ENCODE peak calls at places on chromosomes 7 and 10, in five cellular contexts. M, P, O, F and B are unnamed samples. For H3K9me3, the result is how much of the 10 kb centered on the place peaks cover.

GRCh38 chr7:130371059-130371458 is 9.2 kb upstream of the CPA1 start:
- DNase-seq in M (no peak), P (no peak), O (no peak), F (peak), B (no peak)

GRCh38 chr7:75639071-75639892 is 99.5 kb downstream of the HIP1 start:
- DNase-seq in M (peak), P (no peak), O (peak), F (peak), B (no peak)

GRCh38 chr10:132632851-132633684 is 95.5 kb downstream of the INPP5A start:
- DNase-seq in M (no peak), P (no peak), O (no peak), F (no peak), B (peak)

GRCh38 chr10:44830022-44830421 is 81.1 kb upstream of the TMEM72 start:
- DNase-seq in M (no peak), P (no peak), O (no peak), F (no peak), B (no peak)

GRCh38 chr7:15130666-15131541 is 228.4 kb upstream of the DGKB start:
- DNase-seq in M (no peak), P (no peak), O (no peak), F (no peak), B (no peak)

GRCh38 chr10:104043185-104043830 is 42.4 kb downstream of the COL17A1 start:
- DNase-seq in M (no peak), P (no peak), O (no peak), F (no peak), B (no peak)

GRCh38 chr10:62769574-62770242 is 34.8 kb upstream of the ADO start:
- DNase-seq in M (no peak), P (no peak), O (no peak), F (no peak), B (no peak)

GRCh38 chr10:99343262-99343661 is 14.1 kb downstream of the CNNM1 start:
- DNase-seq in M (no peak), P (no peak), O (no peak), F (no peak), B (no peak)

GRCh38 chr10:104029528-104029875 is 56.2 kb downstream of the COL17A1 start:
- DNase-seq in M (no peak), P (no peak), O (no peak), F (no peak), B (no peak)

GRCh38 chr7:112056409-112056808 is 149.8 kb downstream of the DOCK4 start:
- DNase-seq in M (no peak), P (no peak), O (no peak), F (no peak), B (no peak)

GRCh38 chr7:132115758-132116157 is 460.5 kb downstream of the PLXNA4 start:
- DNase-seq in M (no peak), P (no peak), O (no peak), F (no peak), B (no peak)

GRCh38 chr7:41621953-41622831 is 80.7 kb downstream of the INHBA start:
- DNase-seq in M (no peak), P (no peak), O (no peak), F (no peak), B (no peak)

GRCh38 chr7:143887078-143887477 is 14.9 kb downstream of the TCAF1 start:
- DNase-seq in M (no peak), P (no peak), O (no peak), F (no peak), B (no peak)
- H3K9me3 ChIP-seq in M (under half), P (under half), O (under half), F (under half), B (under half)

GRCh38 chr7:146054909-146055308 is 61.7 kb upstream of the CNTNAP2 start:
- DNase-seq in M (no peak), P (no peak), O (no peak), F (no peak), B (no peak)
- H3K9me3 ChIP-seq in M (under half), P (under half), O (under half), F (under half), B (under half)

GRCh38 chr7:12595148-12595547 is 24.6 kb downstream of the SCIN start:
- DNase-seq in M (no peak), P (no peak), O (no peak), F (no peak), B (no peak)

GRCh38 chr7:12594122-12594897 is 23.8 kb downstream of the SCIN start:
- DNase-seq in M (no peak), P (no peak), O (no peak), F (no peak), B (no peak)

GRCh38 chr7:12590559-12590958 is 20.0 kb downstream of the SCIN start:
- DNase-seq in M (no peak), P (no peak), O (no peak), F (no peak), B (no peak)

GRCh38 chr7:12601302-12601869 is 30.9 kb downstream of the SCIN start:
- DNase-seq in M (no peak), P (no peak), O (no peak), F (no peak), B (no peak)

GRCh38 chr7:12596225-12596790 is 25.8 kb downstream of the SCIN start:
- DNase-seq in M (no peak), P (no peak), O (no peak), F (no peak), B (no peak)
- H3K9me3 ChIP-seq in M (under half), P (under half), O (under half), F (under half), B (under half)

GRCh38 chr7:157722137-157723060 is 385.6 kb downstream of the DNAJB6 start:
- DNase-seq in M (no peak), P (no peak), O (no peak), F (no peak), B (peak)
- H3K9me3 ChIP-seq in M (under half), P (under half), O (under half), F (under half), B (under half)

GRCh38 chr10:23613900-23614299 is 175.0 kb downstream of the OTUD1 start:
- DNase-seq in M (no peak), P (no peak), O (no peak), F (no peak), B (no peak)
- H3K9me3 ChIP-seq in M (under half), P (under half), O (under half), F (under half), B (under half)

DNA sequence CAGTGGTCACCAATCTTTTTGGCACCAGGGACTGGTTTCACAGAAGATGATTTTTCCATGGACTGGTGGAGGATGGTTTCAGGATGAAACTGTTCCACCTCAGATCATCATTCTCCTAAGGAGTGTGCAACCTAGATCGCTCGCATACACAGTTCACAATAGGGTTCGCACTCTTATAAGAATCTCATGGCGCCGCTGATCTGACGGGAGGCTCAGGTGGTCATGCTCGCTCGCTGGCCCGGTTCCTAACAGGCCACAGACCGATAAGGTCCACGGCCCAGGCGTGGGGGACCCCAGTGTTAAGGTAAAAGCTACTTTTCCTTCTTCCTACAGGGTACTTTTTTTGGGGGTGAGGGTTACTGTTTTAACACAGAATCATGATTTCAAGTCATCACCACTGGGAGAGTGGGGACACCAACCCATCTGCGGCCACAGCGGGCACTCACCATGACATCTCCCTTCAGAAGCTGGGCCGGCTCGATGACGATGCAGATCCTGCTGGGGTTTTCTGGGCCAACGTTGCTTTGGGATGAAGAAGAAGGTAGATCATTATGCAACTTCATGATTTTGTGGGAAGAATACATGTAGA is 170.5 kb downstream of the TNS3 start:
- DNase-seq in M (no peak), P (no peak), O (no peak), F (no peak), B (no peak)
- H3K9me3 ChIP-seq in M (under half), P (under half), O (under half), F (under half), B (under half)